ENCODE peak calls at places on chromosomes 1 and 21, in six cellular contexts. One of them, this sample, is unnamed.

GRCh38 chr1:109547412-109548320 is 749 bp upstream of the GNAI3 start:
- DNase-seq in HepG2: no peak
- DNase-seq in lung: no peak
- DNase-seq in astrocyte of the spinal cord: no peak
- DNase-seq in heart right ventricle: no peak
- DNase-seq in cardiac fibroblast: peak; percentile 38
- DNase-seq in this sample: no peak

GRCh38 chr1:62333431-62333830 is 14.2 kb upstream of the KANK4 start:
- DNase-seq in cardiac fibroblast: no peak
- DNase-seq in astrocyte of the spinal cord: peak; percentile 33
- DNase-seq in lung: no peak
- DNase-seq in HepG2: no peak
- DNase-seq in heart right ventricle: no peak
- DNase-seq in this sample: no peak

GRCh38 chr1:186681806-186682205 is 1.6 kb upstream of the PTGS2 start:
- DNase-seq in lung: no peak
- DNase-seq in cardiac fibroblast: peak; percentile 81
- DNase-seq in astrocyte of the spinal cord: no peak
- DNase-seq in HepG2: no peak
- DNase-seq in heart right ventricle: no peak
- DNase-seq in this sample: no peak

GRCh38 chr1:68717330-68717729 is 220.4 kb upstream of the DEPDC1 start:
- DNase-seq in heart right ventricle: no peak
- DNase-seq in HepG2: no peak
- DNase-seq in cardiac fibroblast: no peak
- DNase-seq in astrocyte of the spinal cord: no peak
- DNase-seq in lung: no peak
- DNase-seq in this sample: no peak

GRCh38 chr1:18211764-18212163 is 104.2 kb downstream of the IGSF21 start:
- DNase-seq in heart right ventricle: no peak
- DNase-seq in cardiac fibroblast: no peak
- DNase-seq in lung: no peak
- DNase-seq in HepG2: no peak
- DNase-seq in astrocyte of the spinal cord: no peak
- DNase-seq in this sample: no peak

GRCh38 chr1:244836135-244836521 is 670 bp downstream of the COX20 start:
- DNase-seq in astrocyte of the spinal cord: peak; percentile 55
- DNase-seq in cardiac fibroblast: peak; percentile 49
- DNase-seq in HepG2: peak; percentile 13
- DNase-seq in heart right ventricle: no peak
- DNase-seq in lung: no peak
- DNase-seq in this sample: no peak

GRCh38 chr1:66542811-66543767 is 9.1 kb downstream of the SGIP1 start:
- DNase-seq in cardiac fibroblast: peak; percentile 93
- DNase-seq in HepG2: peak; percentile 98
- DNase-seq in heart right ventricle: peak; percentile 91
- DNase-seq in lung: no peak
- DNase-seq in astrocyte of the spinal cord: peak; percentile 79
- DNase-seq in this sample: no peak

GRCh38 chr1:221829327-221830011 is 87.6 kb upstream of the DUSP10 start:
- DNase-seq in lung: no peak
- DNase-seq in heart right ventricle: no peak
- DNase-seq in astrocyte of the spinal cord: peak; percentile 95
- DNase-seq in HepG2: no peak
- DNase-seq in cardiac fibroblast: peak; percentile 97
- DNase-seq in this sample: peak; percentile 51

GRCh38 chr1:93738075-93738622 is 56.5 kb upstream of the BCAR3 start:
- DNase-seq in heart right ventricle: no peak
- DNase-seq in cardiac fibroblast: peak; percentile 93
- DNase-seq in HepG2: no peak
- DNase-seq in lung: no peak
- DNase-seq in astrocyte of the spinal cord: peak; percentile 89
- DNase-seq in this sample: no peak

GRCh38 chr21:15592271-15592860 is 137.4 kb upstream of the USP25 start:
- DNase-seq in astrocyte of the spinal cord: peak; percentile 59
- DNase-seq in HepG2: peak; percentile 44
- DNase-seq in cardiac fibroblast: peak; percentile 75
- DNase-seq in lung: no peak
- DNase-seq in heart right ventricle: no peak
- DNase-seq in this sample: no peak

GRCh38 chr21:27532081-27532480 is 565.2 kb upstream of the ADAMTS5 start:
- DNase-seq in astrocyte of the spinal cord: peak; percentile 22
- DNase-seq in HepG2: peak; percentile 41
- DNase-seq in cardiac fibroblast: peak; percentile 75
- DNase-seq in heart right ventricle: no peak
- DNase-seq in lung: no peak
- DNase-seq in this sample: no peak

GRCh38 chr1:27284425-27285287 is 37.3 kb upstream of the TMEM222 start:
- DNase-seq in heart right ventricle: peak; percentile 83
- DNase-seq in cardiac fibroblast: peak; percentile 84
- DNase-seq in lung: peak; percentile 89
- DNase-seq in HepG2: peak; percentile 66
- DNase-seq in astrocyte of the spinal cord: peak; percentile 80
- DNase-seq in this sample: peak; percentile 80

GRCh38 chr1:199612976-199613774 is 414.3 kb upstream of the NR5A2 start:
- DNase-seq in lung: no peak
- DNase-seq in heart right ventricle: no peak
- DNase-seq in HepG2: no peak
- DNase-seq in astrocyte of the spinal cord: peak; percentile 68
- DNase-seq in cardiac fibroblast: peak; percentile 18
- DNase-seq in this sample: no peak

GRCh38 chr1:51518730-51519047 is 377 bp downstream of the EPS15 start:
- DNase-seq in astrocyte of the spinal cord: no peak
- DNase-seq in cardiac fibroblast: no peak
- DNase-seq in HepG2: peak; percentile 46
- DNase-seq in lung: no peak
- DNase-seq in heart right ventricle: no peak
- DNase-seq in this sample: peak; percentile 45

GRCh38 chr21:41678016-41678935 is 88.6 kb downstream of the RIPK4 start:
- DNase-seq in heart right ventricle: no peak
- DNase-seq in HepG2: peak; percentile 89
- DNase-seq in cardiac fibroblast: peak; percentile 27
- DNase-seq in lung: peak; percentile 76
- DNase-seq in astrocyte of the spinal cord: peak; percentile 59
- DNase-seq in this sample: no peak

GRCh38 chr1:225772323-225772768 is 5.3 kb upstream of the SRP9 start:
- DNase-seq in cardiac fibroblast: peak; percentile 92
- DNase-seq in lung: peak; percentile 88
- DNase-seq in astrocyte of the spinal cord: peak; percentile 87
- DNase-seq in heart right ventricle: peak; percentile 90
- DNase-seq in HepG2: peak; percentile 86
- DNase-seq in this sample: no peak

GRCh38 chr1:219323426-219323825 is 149.7 kb downstream of the LYPLAL1 start:
- DNase-seq in astrocyte of the spinal cord: peak; percentile 38
- DNase-seq in HepG2: no peak
- DNase-seq in lung: no peak
- DNase-seq in heart right ventricle: no peak
- DNase-seq in cardiac fibroblast: peak; percentile 42
- DNase-seq in this sample: no peak

GRCh38 chr1:81509619-81510018 is 291.1 kb upstream of the ADGRL2 start:
- DNase-seq in heart right ventricle: no peak
- DNase-seq in cardiac fibroblast: no peak
- DNase-seq in astrocyte of the spinal cord: no peak
- DNase-seq in lung: no peak
- DNase-seq in HepG2: no peak
- DNase-seq in this sample: no peak

GRCh38 chr1:59788825-59789224 is 25.9 kb upstream of the HOOK1 start:
- DNase-seq in HepG2: no peak
- DNase-seq in heart right ventricle: no peak
- DNase-seq in cardiac fibroblast: no peak
- DNase-seq in astrocyte of the spinal cord: no peak
- DNase-seq in lung: no peak
- DNase-seq in this sample: no peak

GRCh38 chr1:8083739-8084484 is 57.8 kb upstream of the ERRFI1 start:
- DNase-seq in astrocyte of the spinal cord: peak; percentile 62
- DNase-seq in cardiac fibroblast: peak; percentile 84
- DNase-seq in heart right ventricle: peak; percentile 19
- DNase-seq in HepG2: peak; percentile 95
- DNase-seq in lung: no peak
- DNase-seq in this sample: no peak

GRCh38 chr21:36910581-36911307 is 55.7 kb downstream of the HLCS start:
- DNase-seq in lung: no peak
- DNase-seq in astrocyte of the spinal cord: peak; percentile 57
- DNase-seq in HepG2: no peak
- DNase-seq in heart right ventricle: peak; percentile 17
- DNase-seq in cardiac fibroblast: peak; percentile 55
- DNase-seq in this sample: no peak

GRCh38 chr21:29175408-29176147 is 45.1 kb downstream of the MAP3K7CL start:
- DNase-seq in lung: no peak
- DNase-seq in HepG2: peak; percentile 77
- DNase-seq in cardiac fibroblast: peak; percentile 87
- DNase-seq in astrocyte of the spinal cord: peak; percentile 53
- DNase-seq in heart right ventricle: no peak
- DNase-seq in this sample: no peak

GRCh38 chr1:163673756-163674155 is 352.0 kb downstream of the NUF2 start:
- DNase-seq in heart right ventricle: no peak
- DNase-seq in cardiac fibroblast: peak; percentile 1
- DNase-seq in HepG2: no peak
- DNase-seq in astrocyte of the spinal cord: peak; percentile 0
- DNase-seq in lung: no peak
- DNase-seq in this sample: no peak

GRCh38 chr1:27522148-27522859 is 32.3 kb upstream of the WASF2 start:
- DNase-seq in heart right ventricle: no peak
- DNase-seq in cardiac fibroblast: no peak
- DNase-seq in lung: no peak
- DNase-seq in astrocyte of the spinal cord: peak; percentile 36
- DNase-seq in HepG2: peak; percentile 67
- DNase-seq in this sample: peak; percentile 34

GRCh38 chr1:61337037-61337436 is 254.7 kb downstream of the NFIA start:
- DNase-seq in heart right ventricle: no peak
- DNase-seq in HepG2: peak; percentile 8
- DNase-seq in lung: no peak
- DNase-seq in cardiac fibroblast: peak; percentile 37
- DNase-seq in astrocyte of the spinal cord: no peak
- DNase-seq in this sample: no peak

GRCh38 chr1:180042994-180043622 is 88.5 kb downstream of the CEP350 start:
- DNase-seq in HepG2: no peak
- DNase-seq in cardiac fibroblast: peak; percentile 83
- DNase-seq in lung: no peak
- DNase-seq in heart right ventricle: no peak
- DNase-seq in astrocyte of the spinal cord: peak; percentile 42
- DNase-seq in this sample: no peak

GRCh38 chr1:46611691-46612221 is 4.9 kb downstream of the MOB3C start:
- DNase-seq in lung: no peak
- DNase-seq in cardiac fibroblast: peak; percentile 13
- DNase-seq in HepG2: no peak
- DNase-seq in heart right ventricle: no peak
- DNase-seq in astrocyte of the spinal cord: no peak
- DNase-seq in this sample: no peak

GRCh38 chr1:243345205-243345604 is 89.4 kb downstream of the SDCCAG8 start:
- DNase-seq in cardiac fibroblast: peak; percentile 21
- DNase-seq in HepG2: no peak
- DNase-seq in astrocyte of the spinal cord: peak; percentile 18
- DNase-seq in heart right ventricle: no peak
- DNase-seq in lung: no peak
- DNase-seq in this sample: no peak
- TF ChIP-seq CTCF in cardiac fibroblast: no peak
- TF ChIP-seq CTCF in HepG2: no peak
- TF ChIP-seq CTCF in astrocyte of the spinal cord: no peak
- TF ChIP-seq CTCF in heart right ventricle: no peak
- TF ChIP-seq CTCF in lung: no peak
- TF ChIP-seq CTCF in this sample: no peak

GRCh38 chr1:224435318-224435763 is 744 bp upstream of the WDR26 start:
- DNase-seq in cardiac fibroblast: peak; percentile 85
- DNase-seq in lung: no peak
- DNase-seq in heart right ventricle: no peak
- DNase-seq in HepG2: no peak
- DNase-seq in astrocyte of the spinal cord: peak; percentile 36
- DNase-seq in this sample: no peak

GRCh38 chr1:224433041-224433670 is 1.4 kb downstream of the WDR26 start:
- DNase-seq in heart right ventricle: no peak
- DNase-seq in lung: no peak
- DNase-seq in cardiac fibroblast: peak; percentile 30
- DNase-seq in astrocyte of the spinal cord: peak; percentile 10
- DNase-seq in HepG2: no peak
- DNase-seq in this sample: no peak

GRCh38 chr1:224435999-224436398 is 1.4 kb upstream of the WDR26 start:
- DNase-seq in HepG2: no peak
- DNase-seq in heart right ventricle: no peak
- DNase-seq in astrocyte of the spinal cord: no peak
- DNase-seq in cardiac fibroblast: no peak
- DNase-seq in lung: no peak
- DNase-seq in this sample: no peak

GRCh38 chr1:224433671-224434446 is 738 bp downstream of the WDR26 start:
- DNase-seq in astrocyte of the spinal cord: no peak
- DNase-seq in heart right ventricle: peak; percentile 48
- DNase-seq in lung: peak; percentile 49
- DNase-seq in HepG2: no peak
- DNase-seq in cardiac fibroblast: no peak
- DNase-seq in this sample: peak; percentile 70

GRCh38 chr1:224434447-224435317 is at the start of gene WDR26:
- DNase-seq in cardiac fibroblast: peak; percentile 77
- DNase-seq in lung: peak; percentile 77
- DNase-seq in HepG2: peak; percentile 89
- DNase-seq in heart right ventricle: peak; percentile 82
- DNase-seq in astrocyte of the spinal cord: peak; percentile 74
- DNase-seq in this sample: peak; percentile 76
- TF ChIP-seq CTCF in cardiac fibroblast: no peak
- TF ChIP-seq CTCF in lung: no peak
- TF ChIP-seq CTCF in HepG2: peak; percentile 44
- TF ChIP-seq CTCF in heart right ventricle: no peak
- TF ChIP-seq CTCF in astrocyte of the spinal cord: peak; percentile 8
- TF ChIP-seq CTCF in this sample: peak; percentile 27

GRCh38 chr1:216193839-216194443 is 229.3 kb downstream of the USH2A start:
- DNase-seq in HepG2: no peak
- DNase-seq in heart right ventricle: no peak
- DNase-seq in lung: no peak
- DNase-seq in cardiac fibroblast: no peak
- DNase-seq in astrocyte of the spinal cord: no peak
- DNase-seq in this sample: no peak
- TF ChIP-seq CTCF in HepG2: no peak
- TF ChIP-seq CTCF in heart right ventricle: no peak
- TF ChIP-seq CTCF in lung: no peak
- TF ChIP-seq CTCF in cardiac fibroblast: no peak
- TF ChIP-seq CTCF in astrocyte of the spinal cord: peak; percentile 20
- TF ChIP-seq CTCF in this sample: no peak

DNA sequence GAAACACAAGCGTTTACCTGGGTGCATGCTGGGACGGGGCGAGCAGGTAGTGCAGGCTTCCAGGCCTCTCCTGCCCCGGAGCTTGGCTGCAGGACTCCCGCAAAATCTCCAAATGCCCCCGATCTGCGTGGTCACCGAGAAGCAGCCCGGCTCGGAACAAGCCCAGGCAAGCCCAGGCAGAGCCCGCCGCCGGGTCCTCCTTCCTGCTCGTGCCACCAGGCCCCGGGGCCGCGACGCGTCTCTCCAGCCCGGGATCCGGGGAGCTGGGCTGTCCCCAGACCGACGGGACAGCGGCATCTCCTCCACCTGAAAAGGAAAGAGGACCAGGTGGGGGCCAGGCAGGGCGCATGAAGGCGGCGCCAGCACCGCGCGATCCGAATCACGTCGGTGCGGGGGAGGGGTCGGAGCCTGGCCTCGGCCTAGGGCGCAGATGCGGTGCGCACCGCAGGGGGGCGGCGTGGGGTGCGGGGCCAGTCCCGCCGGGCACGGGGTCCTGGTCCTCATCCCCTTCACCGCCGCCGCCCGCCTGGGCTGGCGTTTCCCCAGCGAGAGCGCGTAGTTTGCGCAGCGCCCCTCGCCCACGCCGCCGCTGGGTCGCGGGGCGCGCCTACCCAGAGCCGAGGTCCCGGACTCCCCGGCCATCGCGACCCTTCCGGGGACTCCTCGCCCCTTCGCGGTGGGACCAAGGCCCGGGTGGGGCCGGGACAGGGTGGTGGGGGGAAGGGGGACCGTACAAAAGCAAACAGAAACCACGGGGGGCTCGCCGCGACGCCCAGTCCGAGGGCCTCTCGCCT is 52.4 kb upstream of the H6PD start:
- DNase-seq in heart right ventricle: no peak
- DNase-seq in HepG2: peak; percentile 53
- DNase-seq in cardiac fibroblast: peak; percentile 54
- DNase-seq in lung: peak; percentile 36
- DNase-seq in astrocyte of the spinal cord: peak; percentile 42
- DNase-seq in this sample: no peak
- TF ChIP-seq CTCF in heart right ventricle: peak; percentile 21
- TF ChIP-seq CTCF in HepG2: peak; percentile 77
- TF ChIP-seq CTCF in cardiac fibroblast: no peak
- TF ChIP-seq CTCF in lung: no peak
- TF ChIP-seq CTCF in astrocyte of the spinal cord: no peak
- TF ChIP-seq CTCF in this sample: no peak